ENCODE peak calls at places on chromosome 3, in eight cellular contexts. M is choroid plexus epithelial cell; C is stimulated activated CD8-positive, alpha-beta memory T cell treated with anti-CD3 and anti-CD28 coated beads, Interleukin-12 subunit alpha, Interleukin-12 subunit beta, amount 100 ng/mL, for 4 hours; D is mucosa of gallbladder; K is PC-9; L is HTR-8/SVneo; S is LoVo; P is stimulated activated CD4-positive, alpha-beta T cell treated with anti-CD3 and anti-CD28 coated beads, TNF-alpha, amount 100 ng/mL, for 4 hours. X is an unnamed sample.

GRCh38 chr3:126294211-126294801 is 62.9 kb downstream of the KLF15 start:
- DNase-seq in M (no peak), C (no peak), D (no peak), K (no peak), L (no peak), S (no peak), P (no peak), X (no peak)

GRCh38 chr3:14780927-14781507 is 37.7 kb upstream of the FGD5 start:
- DNase-seq in M (peak; percentile 70), C (no peak), D (peak; percentile 67), K (peak; percentile 43), L (peak; percentile 58), S (peak; percentile 42), P (no peak), X (peak; percentile 20)

GRCh38 chr3:123330441-123330991 is 118.4 kb downstream of the ADCY5 start:
- DNase-seq in M (no peak), C (no peak), D (no peak), K (no peak), L (no peak), S (no peak), P (no peak), X (no peak)

GRCh38 chr3:79200456-79200855 is 567.3 kb downstream of the ROBO1 start:
- DNase-seq in M (peak; percentile 18), C (no peak), D (no peak), K (no peak), L (no peak), S (no peak), P (no peak), X (peak; percentile 28)

GRCh38 chr3:195249057-195249770 is 21.7 kb downstream of the XXYLT1 start:
- DNase-seq in M (no peak), C (no peak), D (no peak), K (no peak), L (no peak), S (no peak), P (no peak), X (no peak)

GRCh38 chr3:136193273-136194043 is 2.7 kb downstream of the MSL2 start:
- DNase-seq in M (peak; percentile 23), C (no peak), D (no peak), K (no peak), L (no peak), S (no peak), P (no peak), X (peak; percentile 50)

GRCh38 chr3:5568451-5568850 is 380.9 kb downstream of the EDEM1 start:
- DNase-seq in M (no peak), C (no peak), D (peak; percentile 15), K (no peak), L (no peak), S (no peak), P (no peak), X (no peak)

GRCh38 chr3:11155341-11156025 is 1.2 kb downstream of the HRH1 start:
- DNase-seq in M (peak; percentile 88), C (no peak), D (peak; percentile 53), K (peak; percentile 74), L (peak; percentile 79), S (no peak), P (no peak), X (peak; percentile 91)

GRCh38 chr3:41143421-41144031 is 55.8 kb upstream of the CTNNB1 start:
- DNase-seq in M (no peak), C (no peak), D (no peak), K (no peak), L (no peak), S (no peak), P (no peak), X (peak; percentile 30)

GRCh38 chr3:124200336-124200901 is 208.5 kb upstream of the ROPN1 start:
- DNase-seq in M (no peak), C (no peak), D (no peak), K (no peak), L (no peak), S (no peak), P (no peak), X (peak; percentile 50)

GRCh38 chr3:72123908-72124441 is 339.0 kb upstream of the PROK2 start:
- DNase-seq in M (peak; percentile 93), C (no peak), D (peak; percentile 86), K (peak; percentile 11), L (peak; percentile 59), S (peak; percentile 81), P (no peak), X (peak; percentile 76)